ENCODE peak calls at places on chromosomes 7 and 10, in seven cellular contexts. One of them, this sample, is unnamed.

GRCh38 chr10:110354322-110354766 is 49.6 kb upstream of the SMNDC1 start:
- DNase-seq in GM12878: peak; percentile 58
- DNase-seq in H1: peak; percentile 92
- DNase-seq in HepG2: peak; percentile 41
- DNase-seq in SK-N-SH: peak; percentile 74
- DNase-seq in GM12891: no peak
- DNase-seq in K562: peak; percentile 75
- DNase-seq in this sample: no peak

GRCh38 chr10:125283831-125284614 is 123.7 kb upstream of the CTBP2 start:
- DNase-seq in GM12878: no peak
- DNase-seq in H1: no peak
- DNase-seq in HepG2: no peak
- DNase-seq in SK-N-SH: no peak
- DNase-seq in GM12891: no peak
- DNase-seq in K562: no peak
- DNase-seq in this sample: no peak

GRCh38 chr10:78688221-78688944 is 380.4 kb upstream of the ZMIZ1 start:
- DNase-seq in GM12878: no peak
- DNase-seq in H1: no peak
- DNase-seq in HepG2: no peak
- DNase-seq in SK-N-SH: peak; percentile 42
- DNase-seq in GM12891: no peak
- DNase-seq in K562: no peak
- DNase-seq in this sample: no peak

GRCh38 chr7:155798673-155799439 is 13.4 kb downstream of the SHH start:
- DNase-seq in GM12878: no peak
- DNase-seq in H1: no peak
- DNase-seq in HepG2: no peak
- DNase-seq in SK-N-SH: peak; percentile 40
- DNase-seq in GM12891: no peak
- DNase-seq in K562: no peak
- DNase-seq in this sample: no peak

GRCh38 chr10:122181055-122181732 is 89.9 kb upstream of the BTBD16 start:
- DNase-seq in GM12878: no peak
- DNase-seq in H1: no peak
- DNase-seq in HepG2: no peak
- DNase-seq in SK-N-SH: no peak
- DNase-seq in GM12891: no peak
- DNase-seq in K562: no peak
- DNase-seq in this sample: no peak

GRCh38 chr7:5357951-5358350 is 65.7 kb downstream of the TNRC18 start:
- DNase-seq in GM12878: no peak
- DNase-seq in H1: no peak
- DNase-seq in HepG2: no peak
- DNase-seq in SK-N-SH: no peak
- DNase-seq in GM12891: no peak
- DNase-seq in K562: no peak
- DNase-seq in this sample: no peak

GRCh38 chr7:87709258-87709657 is 81.1 kb downstream of the RUNDC3B start:
- DNase-seq in GM12878: no peak
- DNase-seq in H1: no peak
- DNase-seq in HepG2: no peak
- DNase-seq in SK-N-SH: no peak
- DNase-seq in GM12891: no peak
- DNase-seq in K562: no peak
- DNase-seq in this sample: no peak

GRCh38 chr7:129299889-129300288 is 75.1 kb downstream of the AHCYL2 start:
- DNase-seq in GM12878: no peak
- DNase-seq in H1: no peak
- DNase-seq in HepG2: no peak
- DNase-seq in SK-N-SH: no peak
- DNase-seq in GM12891: no peak
- DNase-seq in K562: no peak
- DNase-seq in this sample: no peak

GRCh38 chr7:53520841-53521240 is 485.4 kb downstream of the POM121L12 start:
- DNase-seq in GM12878: no peak
- DNase-seq in H1: no peak
- DNase-seq in HepG2: no peak
- DNase-seq in SK-N-SH: no peak
- DNase-seq in GM12891: no peak
- DNase-seq in K562: no peak
- DNase-seq in this sample: no peak

GRCh38 chr10:103663802-103664201 is 170.3 kb downstream of the NEURL1 start:
- DNase-seq in GM12878: no peak
- DNase-seq in H1: no peak
- DNase-seq in HepG2: no peak
- DNase-seq in SK-N-SH: no peak
- DNase-seq in GM12891: no peak
- DNase-seq in K562: no peak
- DNase-seq in this sample: no peak

GRCh38 chr10:63331586-63331985 is 134.2 kb downstream of the JMJD1C start:
- DNase-seq in GM12878: no peak
- DNase-seq in H1: no peak
- DNase-seq in HepG2: no peak
- DNase-seq in SK-N-SH: no peak
- DNase-seq in GM12891: no peak
- DNase-seq in K562: no peak
- DNase-seq in this sample: no peak

GRCh38 chr7:69803699-69804516 is 205.6 kb downstream of the AUTS2 start:
- DNase-seq in GM12878: peak; percentile 100
- DNase-seq in H1: no peak
- DNase-seq in HepG2: no peak
- DNase-seq in SK-N-SH: no peak
- DNase-seq in GM12891: peak; percentile 30
- DNase-seq in K562: no peak
- DNase-seq in this sample: no peak

GRCh38 chr7:79936281-79936983 is 198.2 kb upstream of the GNAI1 start:
- DNase-seq in GM12878: no peak
- DNase-seq in H1: no peak
- DNase-seq in HepG2: no peak
- DNase-seq in SK-N-SH: no peak
- DNase-seq in GM12891: no peak
- DNase-seq in K562: no peak
- DNase-seq in this sample: no peak

GRCh38 chr7:155296788-155297516 is 726 bp upstream of the INSIG1 start:
- DNase-seq in GM12878: no peak
- DNase-seq in H1: peak; percentile 70
- DNase-seq in HepG2: no peak
- DNase-seq in SK-N-SH: no peak
- DNase-seq in GM12891: peak; percentile 40
- DNase-seq in K562: peak; percentile 86
- DNase-seq in this sample: peak; percentile 52

GRCh38 chr10:75399461-75400162 is 2.0 kb downstream of the ZNF503 start:
- DNase-seq in GM12878: no peak
- DNase-seq in H1: peak; percentile 86
- DNase-seq in HepG2: peak; percentile 36
- DNase-seq in SK-N-SH: peak; percentile 88
- DNase-seq in GM12891: peak; percentile 62
- DNase-seq in K562: peak; percentile 63
- DNase-seq in this sample: peak; percentile 54

GRCh38 chr7:72335561-72336381 is 76.4 kb downstream of the CALN1 start:
- DNase-seq in GM12878: no peak
- DNase-seq in H1: peak; percentile 79
- DNase-seq in HepG2: no peak
- DNase-seq in SK-N-SH: peak; percentile 21
- DNase-seq in GM12891: no peak
- DNase-seq in K562: no peak
- DNase-seq in this sample: no peak

GRCh38 chr7:128453836-128454804 is 1.6 kb upstream of the HILPDA start:
- DNase-seq in GM12878: no peak
- DNase-seq in H1: peak; percentile 77
- DNase-seq in HepG2: no peak
- DNase-seq in SK-N-SH: peak; percentile 75
- DNase-seq in GM12891: no peak
- DNase-seq in K562: no peak
- DNase-seq in this sample: no peak

GRCh38 chr10:71714055-71714454 is 5.5 kb downstream of the C10orf105 start:
- DNase-seq in GM12878: no peak
- DNase-seq in H1: no peak
- DNase-seq in HepG2: no peak
- DNase-seq in SK-N-SH: no peak
- DNase-seq in GM12891: no peak
- DNase-seq in K562: no peak
- DNase-seq in this sample: no peak

GRCh38 chr10:88565072-88565471 is 18.0 kb downstream of the RNLS start:
- DNase-seq in GM12878: no peak
- DNase-seq in H1: no peak
- DNase-seq in HepG2: no peak
- DNase-seq in SK-N-SH: peak; percentile 22
- DNase-seq in GM12891: no peak
- DNase-seq in K562: no peak
- DNase-seq in this sample: no peak

GRCh38 chr10:75049316-75050285 is 61.9 kb upstream of the SAMD8 start:
- DNase-seq in GM12878: no peak
- DNase-seq in H1: no peak
- DNase-seq in HepG2: no peak
- DNase-seq in SK-N-SH: no peak
- DNase-seq in GM12891: no peak
- DNase-seq in K562: no peak
- DNase-seq in this sample: no peak

GRCh38 chr10:98374176-98374969 is 40.6 kb downstream of the PYROXD2 start:
- DNase-seq in GM12878: no peak
- DNase-seq in H1: no peak
- DNase-seq in HepG2: no peak
- DNase-seq in SK-N-SH: no peak
- DNase-seq in GM12891: no peak
- DNase-seq in K562: no peak
- DNase-seq in this sample: no peak

GRCh38 chr7:95690367-95690947 is 81.9 kb upstream of the DYNC1I1 start:
- DNase-seq in GM12878: peak; percentile 8
- DNase-seq in H1: no peak
- DNase-seq in HepG2: peak; percentile 47
- DNase-seq in SK-N-SH: peak; percentile 27
- DNase-seq in GM12891: no peak
- DNase-seq in K562: peak; percentile 45
- DNase-seq in this sample: no peak

GRCh38 chr10:108393111-108393510 is 1228.6 kb upstream of the SORCS1 start:
- DNase-seq in GM12878: no peak
- DNase-seq in H1: no peak
- DNase-seq in HepG2: no peak
- DNase-seq in SK-N-SH: no peak
- DNase-seq in GM12891: no peak
- DNase-seq in K562: no peak
- DNase-seq in this sample: no peak

GRCh38 chr7:3318874-3319273 is 17.8 kb downstream of the SDK1 start:
- DNase-seq in GM12878: no peak
- DNase-seq in H1: no peak
- DNase-seq in HepG2: no peak
- DNase-seq in SK-N-SH: no peak
- DNase-seq in GM12891: no peak
- DNase-seq in K562: no peak
- DNase-seq in this sample: no peak

DNA sequence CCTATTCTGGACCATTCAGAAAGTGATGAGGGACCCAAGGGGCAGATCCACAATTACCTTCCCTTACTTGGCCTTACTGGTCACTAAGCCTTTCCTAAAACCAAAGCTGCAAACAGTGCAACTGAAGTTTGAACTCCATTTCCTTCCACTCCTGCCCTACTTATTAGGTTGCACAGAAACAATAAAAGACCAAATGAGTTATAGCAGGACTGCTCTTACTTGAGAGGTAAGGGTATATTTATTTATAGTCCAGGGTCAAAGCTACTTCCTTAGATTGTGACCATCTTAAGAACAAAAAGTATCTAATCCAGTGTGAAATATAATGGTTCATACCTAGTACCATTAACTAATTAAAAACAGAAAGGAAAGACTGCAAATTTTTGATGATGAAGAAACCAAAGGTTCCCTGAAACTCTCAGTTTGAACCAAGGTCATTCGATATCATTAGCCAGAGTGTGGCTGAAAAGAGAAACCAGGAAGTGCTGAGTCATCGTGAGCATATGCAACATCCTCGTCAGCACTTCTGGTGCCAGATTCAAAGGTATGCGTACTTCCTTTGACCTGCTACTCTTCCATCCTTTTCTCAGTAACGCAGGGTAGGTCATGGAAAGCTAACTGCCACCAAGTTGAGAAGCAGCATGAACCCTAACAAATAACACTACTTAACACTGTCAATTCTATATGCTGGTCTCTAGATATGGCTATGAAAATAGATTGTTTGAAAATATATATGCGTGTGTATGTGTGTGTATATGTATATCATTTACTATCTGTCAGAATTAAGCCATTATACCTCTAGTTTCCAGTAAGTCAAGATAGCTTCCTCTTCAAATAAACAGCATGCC is 26.8 kb downstream of the CDK6 start:
- DNase-seq in GM12878: peak; percentile 92
- DNase-seq in H1: no peak
- DNase-seq in HepG2: peak; percentile 90
- DNase-seq in SK-N-SH: no peak
- DNase-seq in GM12891: no peak
- DNase-seq in K562: peak; percentile 93
- DNase-seq in this sample: no peak
- TF ChIP-seq TAF1 in GM12878: peak; percentile 22
- TF ChIP-seq TAF1 in H1: no peak
- TF ChIP-seq TAF1 in HepG2: no peak
- TF ChIP-seq TAF1 in SK-N-SH: peak; percentile 33
- TF ChIP-seq TAF1 in GM12891: no peak
- TF ChIP-seq TAF1 in K562: no peak
- TF ChIP-seq TAF1 in this sample: no peak

GRCh38 chr7:158054611-158055010 is 533.0 kb downstream of the PTPRN2 start:
- DNase-seq in GM12878: no peak
- DNase-seq in H1: no peak
- DNase-seq in HepG2: no peak
- DNase-seq in SK-N-SH: no peak
- DNase-seq in GM12891: no peak
- DNase-seq in K562: no peak
- DNase-seq in this sample: no peak
- TF ChIP-seq TAF1 in GM12878: no peak
- TF ChIP-seq TAF1 in H1: no peak
- TF ChIP-seq TAF1 in HepG2: no peak
- TF ChIP-seq TAF1 in SK-N-SH: no peak
- TF ChIP-seq TAF1 in GM12891: no peak
- TF ChIP-seq TAF1 in K562: no peak
- TF ChIP-seq TAF1 in this sample: no peak

GRCh38 chr10:130686680-130687300 is 550.6 kb downstream of the GLRX3 start:
- DNase-seq in GM12878: no peak
- DNase-seq in H1: no peak
- DNase-seq in HepG2: peak; percentile 12
- DNase-seq in SK-N-SH: peak; percentile 72
- DNase-seq in GM12891: no peak
- DNase-seq in K562: peak; percentile 19
- DNase-seq in this sample: no peak
- TF ChIP-seq TAF1 in GM12878: no peak
- TF ChIP-seq TAF1 in H1: no peak
- TF ChIP-seq TAF1 in HepG2: no peak
- TF ChIP-seq TAF1 in SK-N-SH: no peak
- TF ChIP-seq TAF1 in GM12891: no peak
- TF ChIP-seq TAF1 in K562: no peak
- TF ChIP-seq TAF1 in this sample: no peak

DNA sequence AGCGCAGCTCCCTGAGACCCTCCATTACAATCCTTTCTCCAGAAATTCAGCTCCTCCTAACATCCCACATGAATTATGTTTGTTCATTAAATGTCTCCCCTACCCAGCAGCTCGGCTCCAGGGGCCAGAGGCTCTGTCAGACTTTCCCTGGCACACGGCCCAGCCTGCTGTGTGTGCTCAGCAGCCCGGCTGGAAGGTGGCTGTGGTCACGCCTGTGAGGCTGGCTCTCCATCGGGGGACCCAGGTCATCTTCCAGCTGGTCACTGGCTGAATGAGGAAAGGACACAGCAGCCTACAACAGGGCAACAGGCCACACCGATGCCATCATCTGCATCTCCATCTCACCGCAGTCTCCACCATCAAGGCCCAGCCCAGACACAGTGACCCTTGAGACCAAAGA is 219.8 kb downstream of the MAD1L1 start:
- DNase-seq in GM12878: no peak
- DNase-seq in H1: no peak
- DNase-seq in HepG2: no peak
- DNase-seq in SK-N-SH: peak; percentile 98
- DNase-seq in GM12891: no peak
- DNase-seq in K562: no peak
- DNase-seq in this sample: no peak
- TF ChIP-seq TAF1 in GM12878: no peak
- TF ChIP-seq TAF1 in H1: no peak
- TF ChIP-seq TAF1 in HepG2: no peak
- TF ChIP-seq TAF1 in SK-N-SH: no peak
- TF ChIP-seq TAF1 in GM12891: no peak
- TF ChIP-seq TAF1 in K562: no peak
- TF ChIP-seq TAF1 in this sample: no peak